ENCODE peak calls at places on chromosomes 13 and 19, in four cellular contexts. J is IMR-90, A is psoas muscle, Y is lower lobe of right lung. P is an unnamed sample.

GRCh38 chr13:27269114-27269665 is 1.4 kb upstream of the RASL11A start:
- DNase-seq in J (peak; percentile 28), A (no peak), Y (no peak), P (no peak)

GRCh38 chr19:53388904-53389303 is 6.0 kb upstream of the ZNF765 start:
- DNase-seq in J (peak; percentile 44), A (no peak), Y (no peak), P (no peak)

GRCh38 chr13:28636677-28637317 is 22.1 kb upstream of the POMP start:
- DNase-seq in J (peak; percentile 89), A (no peak), Y (peak; percentile 50), P (peak; percentile 71)

GRCh38 chr13:22173605-22174004 is 502.7 kb downstream of the FGF9 start:
- DNase-seq in J (peak; percentile 90), A (no peak), Y (no peak), P (no peak)

GRCh38 chr13:43023244-43023931 is at the start of gene DNAJC15:
- DNase-seq in J (peak; percentile 83), A (peak; percentile 95), Y (peak; percentile 92), P (peak; percentile 90)

GRCh38 chr13:40146586-40147240 is 491.3 kb downstream of the COG6 start:
- DNase-seq in J (no peak), A (no peak), Y (no peak), P (no peak)

GRCh38 chr13:99974939-99975561 is 3.5 kb upstream of the ZIC5 start:
- DNase-seq in J (no peak), A (no peak), Y (peak; percentile 36), P (no peak)

GRCh38 chr19:12802267-12803106 is 618 bp downstream of the THSD8 start:
- DNase-seq in J (no peak), A (peak; percentile 65), Y (no peak), P (peak; percentile 37)

GRCh38 chr13:35478384-35479222 is 2.1 kb upstream of the MAB21L1 start:
- DNase-seq in J (no peak), A (peak; percentile 38), Y (no peak), P (no peak)

GRCh38 chr19:14361824-14362223 is 19.4 kb upstream of the ADGRE5 start:
- DNase-seq in J (no peak), A (no peak), Y (no peak), P (no peak)

GRCh38 chr13:90640976-90641375 is 706.5 kb upstream of the MIR17HG start:
- DNase-seq in J (no peak), A (no peak), Y (no peak), P (no peak)

GRCh38 chr13:41652735-41653361 is 195.5 kb downstream of the RGCC start:
- DNase-seq in J (peak; percentile 79), A (no peak), Y (no peak), P (no peak)

GRCh38 chr19:5844456-5845433 is 5.2 kb upstream of the FUT6 start:
- DNase-seq in J (no peak), A (no peak), Y (no peak), P (no peak)

GRCh38 chr19:5837768-5838364 is 1.6 kb downstream of the FUT6 start:
- DNase-seq in J (no peak), A (no peak), Y (no peak), P (no peak)

GRCh38 chr19:5843295-5843927 is 3.9 kb upstream of the FUT6 start:
- DNase-seq in J (no peak), A (no peak), Y (no peak), P (no peak)

GRCh38 chr19:5838437-5839311 is 828 bp downstream of the FUT6 start:
- DNase-seq in J (no peak), A (no peak), Y (no peak), P (peak; percentile 77)

GRCh38 chr19:5839312-5840017 is at the start of gene FUT6:
- DNase-seq in J (no peak), A (no peak), Y (no peak), P (peak; percentile 58)
- H3K4me3 ChIP-seq in J (no peak within 1 kb of the TSS), A (no peak within 1 kb of the TSS), Y (no peak within 1 kb of the TSS), P (peak within 1 kb of the TSS; percentile 42)

DNA sequence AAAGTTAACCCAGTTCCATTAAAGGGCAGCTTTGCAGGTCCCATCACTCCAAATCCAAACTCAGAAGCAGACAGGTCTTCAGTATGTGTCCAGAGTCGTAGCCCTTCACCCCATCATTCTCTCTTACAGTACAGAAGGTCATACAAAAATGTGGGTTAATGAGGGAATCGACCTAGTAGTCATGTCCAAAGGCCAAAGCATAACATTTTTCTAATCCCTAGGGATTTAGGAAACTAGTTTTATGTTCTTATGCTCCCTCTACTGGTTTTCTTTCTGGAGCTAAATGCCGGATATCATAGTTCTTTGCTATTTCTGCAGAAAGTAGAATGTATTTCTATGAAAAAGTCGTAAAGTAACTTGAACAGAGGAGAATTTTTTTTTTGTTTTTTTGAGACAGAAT is 72.2 kb downstream of the DHRS12 start:
- DNase-seq in J (peak; percentile 54), A (no peak), Y (no peak), P (no peak)
- TF ChIP-seq CTCF in J (peak; percentile 53), A (peak; percentile 31), Y (peak; percentile 33), P (no peak)

GRCh38 chr19:5903054-5903501 is 512 bp downstream of the NDUFA11 start:
- DNase-seq in J (peak; percentile 49), A (no peak), Y (no peak), P (no peak)
- H3K4me3 ChIP-seq in J (peak overlapping the region; percentile 91), A (peak overlapping the region; percentile 98), Y (peak overlapping the region; percentile 90), P (peak overlapping the region; percentile 94)

DNA sequence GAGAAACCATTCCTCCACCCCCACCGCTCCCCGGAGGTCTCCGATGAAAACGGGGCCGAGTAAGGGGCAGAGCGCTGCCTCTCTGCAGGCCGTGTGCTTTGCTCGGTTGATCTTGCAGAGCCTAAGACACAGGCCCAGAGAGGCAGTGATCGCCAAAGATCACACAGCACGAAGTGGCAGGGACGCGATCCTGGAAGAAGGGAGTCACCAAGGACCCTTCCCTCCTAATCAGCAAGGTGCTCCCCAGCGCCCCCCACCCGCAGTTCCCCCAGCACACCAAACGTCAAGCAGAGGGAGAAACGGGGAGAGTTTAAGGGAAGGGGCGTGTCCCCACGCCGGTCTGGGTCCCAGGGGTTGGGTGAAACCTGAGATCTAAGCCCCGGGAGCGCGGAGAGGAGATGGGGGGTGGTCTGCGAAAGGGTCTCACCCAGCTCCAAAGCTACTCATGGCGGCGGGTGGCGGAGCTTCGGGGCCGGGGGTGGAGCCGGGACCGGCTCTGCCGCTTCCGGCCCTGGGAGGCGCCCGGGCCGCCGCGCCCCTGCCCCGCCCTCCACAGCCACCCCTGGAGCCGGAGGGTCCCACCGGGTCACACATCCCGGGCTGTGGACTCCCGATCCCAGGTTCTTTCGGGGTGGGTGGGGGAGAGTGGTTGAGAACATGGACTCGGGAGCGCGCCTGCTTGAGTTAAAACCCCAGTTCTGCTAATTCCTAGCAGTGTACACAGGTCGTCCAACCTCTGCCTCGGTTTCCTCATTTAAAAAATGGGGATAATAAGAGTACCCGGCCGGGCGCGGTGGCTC is at the start of gene EML2:
- DNase-seq in J (no peak), A (peak; percentile 60), Y (peak; percentile 72), P (peak; percentile 83)
- TF ChIP-seq CTCF in J (no peak), A (no peak), Y (peak; percentile 10), P (no peak)

DNA sequence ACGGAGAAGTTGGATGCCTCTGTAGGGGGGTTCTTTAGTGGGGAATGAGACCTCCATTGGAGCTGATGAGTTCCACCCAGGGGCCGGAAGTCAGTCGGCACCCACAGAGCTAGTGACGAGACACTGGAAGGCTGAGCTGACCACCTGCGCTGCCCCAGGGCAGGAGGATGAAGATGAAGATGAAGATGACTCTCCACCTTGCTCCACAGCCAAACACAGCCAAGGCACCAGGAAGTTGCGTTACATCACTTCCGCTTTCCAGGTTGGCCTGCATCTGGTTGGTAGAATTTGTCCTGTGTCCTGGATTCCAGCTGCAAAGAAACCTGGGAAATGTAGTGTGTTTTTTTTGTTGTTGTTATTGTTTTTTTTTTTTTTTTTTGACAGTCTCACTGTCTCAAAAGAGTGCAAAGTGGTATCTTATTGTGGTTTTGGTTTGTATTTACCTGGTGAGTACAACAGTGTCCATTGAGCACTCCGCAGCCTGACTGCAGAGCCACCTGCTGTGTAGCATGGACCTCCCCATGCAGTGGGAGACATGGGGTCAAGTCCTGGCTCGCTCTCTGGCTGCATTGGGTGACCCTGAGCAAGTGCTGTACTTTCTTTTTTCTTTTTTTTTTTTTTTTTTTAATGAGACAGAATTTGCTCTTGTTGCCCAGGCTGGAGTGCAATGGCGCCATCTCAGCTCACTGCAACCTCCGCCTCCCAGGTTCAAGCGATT is 1.9 kb downstream of the TBC1D17 start:
- DNase-seq in J (no peak), A (peak; percentile 54), Y (peak; percentile 51), P (peak; percentile 18)
- H3K4me3 ChIP-seq in J (no peak overlapping the region), A (peak overlapping the region; percentile 69), Y (no peak overlapping the region), P (no peak overlapping the region)

GRCh38 chr13:50082426-50083283 is 67.4 kb downstream of the KCNRG start:
- DNase-seq in J (peak; percentile 68), A (peak; percentile 68), Y (peak; percentile 91), P (peak; percentile 91)

GRCh38 chr13:50080158-50080855 is 65.1 kb downstream of the KCNRG start:
- DNase-seq in J (peak; percentile 52), A (no peak), Y (no peak), P (peak; percentile 51)

GRCh38 chr13:50080856-50081105 is 65.5 kb downstream of the KCNRG start:
- DNase-seq in J (peak; percentile 27), A (no peak), Y (no peak), P (no peak)

GRCh38 chr13:50081899-50082425 is 66.7 kb downstream of the KCNRG start:
- DNase-seq in J (peak; percentile 98), A (peak; percentile 99), Y (peak; percentile 97), P (peak; percentile 99)

GRCh38 chr13:50081106-50081898 is 66.1 kb downstream of the KCNRG start:
- DNase-seq in J (no peak), A (peak; percentile 69), Y (peak; percentile 66), P (peak; percentile 81)
- TF ChIP-seq CTCF in J (no peak), A (no peak), Y (no peak), P (no peak)

GRCh38 chr19:47609885-47610545 is 1.1 kb downstream of the BICRA start:
- DNase-seq in J (peak; percentile 26), A (peak; percentile 74), Y (peak; percentile 65), P (peak; percentile 81)

GRCh38 chr19:47613165-47614146 is 4.5 kb downstream of the BICRA start:
- DNase-seq in J (peak; percentile 70), A (no peak), Y (no peak), P (no peak)

GRCh38 chr19:47610546-47610894 is 1.6 kb downstream of the BICRA start:
- DNase-seq in J (no peak), A (no peak), Y (no peak), P (no peak)

GRCh38 chr19:47608908-47609879 is at the start of gene BICRA:
- DNase-seq in J (peak; percentile 73), A (peak; percentile 94), Y (peak; percentile 91), P (peak; percentile 91)

DNA sequence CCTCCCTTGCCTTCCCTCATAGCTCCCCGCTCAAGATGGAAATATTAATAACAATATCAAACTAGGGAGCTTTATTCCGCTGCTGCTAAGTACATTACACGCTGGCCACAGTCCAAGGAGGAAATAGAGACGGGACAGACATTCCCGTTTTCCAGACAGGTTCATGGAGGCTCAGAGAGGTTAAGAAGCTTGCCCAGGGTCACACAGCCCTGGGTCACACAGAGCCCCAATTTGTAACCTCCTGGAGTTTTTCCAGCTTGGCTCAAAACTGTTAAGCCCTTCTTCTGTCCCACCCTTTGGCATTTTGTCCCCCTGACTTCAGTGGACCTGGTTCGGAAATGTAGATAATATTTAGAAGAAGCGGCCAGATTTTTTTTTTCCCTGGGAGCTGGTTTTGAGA is 2.0 kb downstream of the BICRA start:
- DNase-seq in J (no peak), A (no peak), Y (no peak), P (no peak)
- H3K4me3 ChIP-seq in J (peak overlapping the region; percentile 94), A (peak overlapping the region; percentile 100), Y (peak overlapping the region; percentile 97), P (no peak overlapping the region)

DNA sequence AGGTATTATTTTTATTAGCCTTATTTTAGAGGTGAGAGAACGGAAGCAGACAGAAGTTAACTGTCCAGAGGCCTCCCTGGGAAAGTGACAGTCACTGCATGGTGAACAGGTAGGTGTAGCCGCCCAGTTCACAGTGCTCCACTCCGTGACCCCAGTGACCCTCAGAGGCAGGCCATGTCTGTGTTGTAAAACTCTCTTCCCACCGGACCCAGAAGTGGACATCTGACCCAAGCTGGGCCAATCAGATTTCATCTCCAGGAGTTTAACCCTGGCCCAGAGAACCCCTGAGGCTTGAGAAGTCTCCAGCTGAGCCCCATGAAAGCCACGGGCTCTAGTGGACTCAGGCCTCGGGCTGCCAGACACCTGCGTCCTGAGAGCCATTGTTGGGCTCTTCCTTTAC is 83.6 kb upstream of the FARP1 start:
- DNase-seq in J (no peak), A (no peak), Y (no peak), P (no peak)
- TF ChIP-seq CTCF in J (no peak), A (no peak), Y (no peak), P (no peak)

P was measured in mucosa of descending colon.